ENCODE peak calls at places on chromosomes 1 and 21, in four cellular contexts. E, R, X and O are unnamed samples.

GRCh38 chr21:17613242-17613676 is 558 bp upstream of the BTG3 start:
- DNase-seq in E (no peak), R (no peak), X (peak), O (no peak)

GRCh38 chr1:45265244-45265643 is 58.8 kb upstream of the ZSWIM5 start:
- DNase-seq in E (no peak), R (no peak), X (no peak), O (no peak)

GRCh38 chr1:113734357-113735055 is 24.8 kb downstream of the PHTF1 start:
- DNase-seq in E (no peak), R (no peak), X (no peak), O (no peak)

GRCh38 chr1:8137406-8138244 is 111.5 kb upstream of the ERRFI1 start:
- DNase-seq in X (no peak), E (no peak), R (no peak), O (peak)

GRCh38 chr21:46552274-46552673 is 52.6 kb downstream of the S100B start:
- DNase-seq in X (no peak), R (no peak), E (no peak), O (no peak)

GRCh38 chr1:47870946-47871750 is 126.0 kb downstream of the TRABD2B start:
- DNase-seq in R (no peak), X (no peak), E (no peak), O (no peak)

GRCh38 chr1:152745765-152746444 is 11.9 kb upstream of the KPRP start:
- DNase-seq in E (no peak), X (no peak), R (no peak), O (no peak)

GRCh38 chr1:214427871-214428277 is 123.5 kb downstream of the PTPN14 start:
- DNase-seq in E (peak), R (peak), X (no peak), O (no peak)

GRCh38 chr1:234970371-234970730 is 158.3 kb downstream of the TOMM20 start:
- DNase-seq in E (no peak), X (no peak), R (no peak), O (no peak)

GRCh38 chr1:234102591-234102990 is 198.1 kb downstream of the SLC35F3 start:
- DNase-seq in R (no peak), E (no peak), X (no peak), O (no peak)

GRCh38 chr1:11062965-11063401 is 3.2 kb upstream of the SRM start:
- DNase-seq in X (no peak), E (peak), R (no peak), O (peak)

GRCh38 chr1:56911098-56911497 is 54.7 kb downstream of the C8B start:
- DNase-seq in R (peak), X (no peak), E (no peak), O (no peak)

GRCh38 chr1:160256396-160257046 is 5.8 kb downstream of the DCAF8 start:
- DNase-seq in E (no peak), R (peak), X (no peak), O (no peak)

GRCh38 chr1:116569776-116570357 is 959 bp downstream of the CD58 start:
- DNase-seq in E (no peak), X (peak), R (no peak), O (no peak)

GRCh38 chr21:17732306-17732705 is 86.8 kb downstream of the C21orf91 start:
- DNase-seq in R (no peak), E (no peak), X (no peak), O (no peak)

GRCh38 chr1:165387956-165388355 is 31.4 kb upstream of the LMX1A start:
- DNase-seq in X (no peak), R (no peak), E (no peak), O (no peak)

GRCh38 chr21:32383812-32384211 is 9.0 kb downstream of the URB1 start:
- DNase-seq in R (no peak), X (no peak), E (no peak), O (no peak)

GRCh38 chr1:212207118-212207517 is 78.1 kb upstream of the PPP2R5A start:
- DNase-seq in E (no peak), X (no peak), R (no peak), O (no peak)

GRCh38 chr21:46294647-46295176 is 8.6 kb downstream of the YBEY start:
- DNase-seq in E (no peak), X (no peak), R (no peak), O (no peak)

GRCh38 chr1:149844096-149844495 is 55.3 kb upstream of the BOLA1 start:
- DNase-seq in X (no peak), E (no peak), R (no peak), O (no peak)

GRCh38 chr1:29679316-29679715 is 443.0 kb downstream of the PTPRU start:
- DNase-seq in X (no peak), E (no peak), R (no peak), O (no peak)

GRCh38 chr1:56287736-56288135 is 291.6 kb downstream of the PLPP3 start:
- DNase-seq in X (no peak), E (no peak), R (no peak), O (no peak)

GRCh38 chr1:32780628-32781267 is 36.4 kb downstream of the YARS1 start:
- DNase-seq in X (no peak), R (no peak), E (no peak), O (no peak)

GRCh38 chr21:17818158-17819113 is 720 bp downstream of the C21orf91 start:
- DNase-seq in R (no peak), E (no peak), X (peak), O (peak)

GRCh38 chr21:38351176-38351959 is 94.6 kb downstream of the KCNJ15 start:
- DNase-seq in E (no peak), R (no peak), X (no peak), O (no peak)

GRCh38 chr1:12220890-12221289 is 8.9 kb upstream of the VPS13D start:
- DNase-seq in E (no peak), R (no peak), X (no peak), O (no peak)

GRCh38 chr1:202023033-202023433 is 12.6 kb downstream of the ELF3 start:
- DNase-seq in R (no peak), E (no peak), X (peak), O (no peak)

GRCh38 chr1:225423518-225423855 is 4.4 kb downstream of the LBR start:
- DNase-seq in X (no peak), E (no peak), R (no peak), O (no peak)
- H3K27ac ChIP-seq in X (no peak), E (peak), R (no peak), O (no peak)

GRCh38 chr1:236150972-236151371 is 8.6 kb downstream of the GPR137B start:
- DNase-seq in E (no peak), R (no peak), X (no peak), O (no peak)
- H3K27ac ChIP-seq in E (no peak), R (no peak), X (no peak), O (no peak)

GRCh38 chr1:179800481-179800880 is 57.4 kb downstream of the FAM163A start:
- DNase-seq in E (no peak), R (no peak), X (no peak), O (no peak)

GRCh38 chr1:179794669-179795068 is 51.6 kb downstream of the FAM163A start:
- DNase-seq in X (no peak), E (no peak), R (no peak), O (no peak)

GRCh38 chr1:179798864-179799516 is 55.9 kb downstream of the FAM163A start:
- DNase-seq in X (no peak), R (no peak), E (no peak), O (no peak)

GRCh38 chr1:179794146-179794545 is 51.1 kb downstream of the FAM163A start:
- DNase-seq in X (no peak), R (no peak), E (no peak), O (no peak)

DNA sequence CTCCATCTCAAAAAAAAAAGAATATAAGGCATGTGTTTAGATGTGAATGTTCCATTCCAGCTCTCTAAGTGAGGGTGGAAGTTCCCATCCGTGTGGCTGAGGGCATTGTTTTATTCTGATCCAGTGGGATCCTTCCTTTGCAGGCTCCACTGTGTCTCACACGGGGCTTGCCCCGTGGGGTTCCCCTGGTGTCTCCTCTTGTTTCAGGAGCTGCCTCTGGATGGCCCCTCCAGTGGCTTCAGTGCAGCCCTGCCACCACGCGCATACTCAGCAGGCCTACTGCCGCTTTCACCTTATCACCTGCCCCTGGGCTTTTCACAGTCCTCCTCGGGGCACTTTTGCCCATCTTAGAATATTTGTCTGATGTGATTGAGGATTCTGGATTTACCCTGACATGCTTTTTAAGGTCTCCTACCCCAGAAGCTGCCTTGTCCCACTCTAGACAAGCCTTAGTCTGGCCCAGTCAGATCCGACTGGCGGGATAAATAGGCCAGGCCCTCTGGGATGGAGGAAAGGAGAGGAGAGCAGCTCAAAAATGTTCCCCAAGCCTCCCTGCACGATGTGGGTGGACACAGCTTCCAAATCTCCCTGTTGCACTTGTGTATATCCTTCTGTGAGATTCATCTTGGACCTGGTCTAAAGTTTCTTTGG is 55.2 kb downstream of the FAM163A start:
- DNase-seq in R (no peak), E (no peak), X (no peak), O (no peak)
- H3K27ac ChIP-seq in R (no peak), E (no peak), X (no peak), O (no peak)

DNA sequence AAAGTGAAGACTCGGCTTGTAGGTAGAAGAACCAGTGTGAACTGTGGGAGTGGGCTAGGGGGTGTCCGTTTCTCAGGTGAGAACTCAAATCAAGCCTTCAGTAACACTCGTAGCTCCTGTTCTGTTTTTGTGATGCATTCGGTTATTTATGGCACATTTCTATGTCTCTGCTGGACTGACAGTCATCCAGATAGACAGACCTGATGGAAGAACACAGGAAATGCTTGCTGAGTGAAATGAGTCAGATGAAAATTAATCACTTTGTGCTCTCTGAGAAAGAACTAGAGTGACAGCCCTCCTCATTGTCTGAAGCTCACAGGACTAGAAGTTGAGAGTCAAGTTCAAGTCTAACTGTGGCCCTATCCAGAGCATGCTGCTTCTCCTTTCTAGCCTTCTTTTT is 360.1 kb upstream of the PLXNA2 start:
- DNase-seq in E (peak), R (peak), X (no peak), O (no peak)
- H3K27ac ChIP-seq in E (peak), R (peak), X (no peak), O (no peak)

GRCh38 chr1:23905461-23906025 is 7.6 kb downstream of the CNR2 start:
- DNase-seq in R (no peak), X (no peak), E (no peak), O (no peak)
- H3K27ac ChIP-seq in R (no peak), X (no peak), E (peak), O (no peak)